ENCODE peak calls at places on chromosomes 11 and 22, in nine cellular contexts. O is Peyer's patch; Y is uterus; V is heart right ventricle; T is fibroblast of lung; U is CD4-positive, alpha-beta memory T cell; L is lower lobe of right lung; W is endodermal cell; Z is CD8-positive, alpha-beta memory T cell. C is an unnamed sample.
A peak's percentile ranks its signal among the peaks of the same experiment; 100 is the strongest.

GRCh38 chr11:122977455-122978302 is 4.0 kb downstream of the BSX start:
- DNase-seq in T (no peak), L (no peak), Y (no peak), U (no peak), O (no peak), Z (no peak), W (peak; percentile 53), V (no peak), C (no peak)

GRCh38 chr11:75240381-75241035 is at the start of gene TPBGL:
- DNase-seq in V (no peak), L (no peak), U (no peak), T (no peak), Z (peak; percentile 7), Y (peak; percentile 45), W (peak; percentile 81), O (peak; percentile 45), C (no peak)

GRCh38 chr11:45930031-45930794 is 7.8 kb downstream of the LARGE2 start:
- DNase-seq in Y (no peak), L (peak; percentile 74), W (no peak), T (no peak), O (peak; percentile 93), Z (peak; percentile 31), V (peak; percentile 48), U (peak; percentile 72), C (peak; percentile 84)

GRCh38 chr11:22491826-22492225 is 133.8 kb downstream of the FANCF start:
- DNase-seq in V (no peak), T (no peak), U (no peak), Z (no peak), O (no peak), W (no peak), L (no peak), Y (no peak), C (no peak)

GRCh38 chr11:121291896-121292502 is 572 bp upstream of the SC5D start:
- DNase-seq in V (no peak), W (no peak), T (no peak), Z (no peak), L (no peak), U (no peak), Y (no peak), O (no peak), C (peak; percentile 67)

GRCh38 chr22:22187299-22187698 is 57.3 kb upstream of the VPREB1 start:
- DNase-seq in V (no peak), W (no peak), O (no peak), U (no peak), L (no peak), T (no peak), Y (no peak), Z (no peak), C (no peak)

GRCh38 chr22:45285431-45286058 is 796 bp downstream of the UPK3A start:
- DNase-seq in Z (no peak), Y (no peak), V (no peak), W (peak; percentile 84), T (no peak), L (no peak), O (no peak), U (no peak), C (no peak)

GRCh38 chr11:108592591-108593213 is 866 bp downstream of the EXPH5 start:
- DNase-seq in Y (no peak), L (peak; percentile 58), W (peak; percentile 77), Z (peak; percentile 3), U (peak; percentile 35), T (no peak), V (peak; percentile 4), O (peak; percentile 55), C (peak; percentile 26)

GRCh38 chr11:86117706-86118050 is 48.8 kb upstream of the PICALM start:
- DNase-seq in L (no peak), U (no peak), O (no peak), T (no peak), Y (no peak), Z (no peak), V (no peak), W (no peak), C (no peak)

DNA sequence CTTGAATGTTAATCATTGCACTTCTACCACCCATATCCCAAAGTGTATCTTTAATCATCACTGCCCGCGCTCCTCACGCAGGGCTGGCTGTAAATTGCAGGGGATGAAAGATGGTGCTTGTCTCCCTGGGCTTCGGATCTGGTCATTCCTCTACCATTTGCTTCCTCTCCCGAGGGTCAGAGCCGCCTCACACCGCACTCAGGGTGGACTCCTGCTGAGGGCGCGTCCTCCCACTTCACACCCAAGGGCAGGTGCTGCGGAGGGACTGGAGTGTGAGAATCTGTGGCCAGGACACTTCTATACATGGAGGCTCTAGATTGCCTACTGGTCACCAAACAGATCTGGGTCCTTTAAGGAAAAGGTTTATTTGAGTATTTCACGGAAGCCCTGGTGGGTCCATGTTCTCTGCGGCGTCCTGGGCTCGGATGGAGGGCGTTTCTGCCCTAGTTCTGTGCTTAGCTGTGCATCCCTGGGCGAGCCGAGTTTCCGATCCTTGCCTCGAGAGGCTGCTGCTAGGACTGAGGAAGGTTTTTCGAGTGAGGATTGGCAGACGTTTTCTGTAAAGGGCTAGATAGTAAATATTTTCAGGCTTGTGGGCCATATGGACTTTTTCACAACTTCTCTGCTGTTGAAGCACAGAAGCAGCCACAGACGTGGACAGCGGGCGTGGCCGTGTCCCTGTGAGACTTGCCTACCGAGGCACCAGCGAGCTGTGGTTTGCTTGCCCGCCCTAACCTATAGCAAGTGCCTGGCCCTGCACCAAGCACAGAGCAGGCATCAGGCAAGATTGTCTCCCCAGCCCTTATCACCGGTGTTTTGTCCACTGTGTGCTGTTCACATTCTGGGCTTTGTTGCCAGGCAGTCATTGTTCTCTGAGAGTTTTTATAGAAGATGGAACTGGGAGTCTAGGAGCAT is 279.0 kb downstream of the TBC1D22A start:
- DNase-seq in Y (no peak), Z (no peak), V (no peak), T (no peak), L (peak; percentile 27), U (no peak), W (no peak), O (no peak), C (no peak)
- H3K4me1 ChIP-seq in Y (no peaks in the 10 kb centered on the region), Z (no peaks in the 10 kb centered on the region), V (no peaks in the 10 kb centered on the region), T (no peaks in the 10 kb centered on the region), L (peaks cover 12% of the 10 kb centered on the region), U (no peaks in the 10 kb centered on the region), W (no peaks in the 10 kb centered on the region), O (no peaks in the 10 kb centered on the region), C (peaks cover 8% of the 10 kb centered on the region)

GRCh38 chr11:12288934-12289666 is 88.3 kb upstream of the PARVA start:
- DNase-seq in L (no peak), W (no peak), U (no peak), V (no peak), Y (no peak), Z (no peak), O (no peak), T (no peak), C (no peak)

GRCh38 chr11:12287009-12287373 is 90.4 kb upstream of the PARVA start:
- DNase-seq in O (no peak), V (no peak), Y (peak; percentile 77), W (peak; percentile 80), Z (no peak), U (no peak), T (peak; percentile 94), L (no peak), C (no peak)

GRCh38 chr11:12288212-12288933 is 89.0 kb upstream of the PARVA start:
- DNase-seq in W (peak; percentile 97), O (peak; percentile 84), T (peak; percentile 94), Z (peak; percentile 31), L (peak; percentile 71), V (peak; percentile 77), Y (peak; percentile 84), U (no peak), C (peak; percentile 17)

GRCh38 chr11:12286606-12287005 is 90.8 kb upstream of the PARVA start:
- DNase-seq in L (no peak), V (no peak), U (no peak), T (no peak), O (no peak), Y (no peak), W (no peak), Z (no peak), C (no peak)

GRCh38 chr11:12287374-12288211 is 89.8 kb upstream of the PARVA start:
- DNase-seq in Z (no peak), O (no peak), T (peak; percentile 96), W (peak; percentile 93), V (peak; percentile 61), U (no peak), L (no peak), Y (peak; percentile 86), C (no peak)
- H3K4me3 ChIP-seq in Z (no peak overlapping the region), O (no peak overlapping the region), T (peak overlapping the region; percentile 30), W (no peak overlapping the region), V (no peak overlapping the region), U (no peak overlapping the region), L (no peak overlapping the region), Y (no peak overlapping the region), C (no peak overlapping the region)

GRCh38 chr11:34805937-34806336 is 110.2 kb downstream of the APIP start:
- DNase-seq in V (no peak), O (no peak), Z (no peak), T (no peak), W (no peak), U (no peak), Y (no peak), L (no peak), C (no peak)
- H3K4me1 ChIP-seq in V (no peaks in the 10 kb centered on the region), O (no peaks in the 10 kb centered on the region), Z (no peaks in the 10 kb centered on the region), T (no peaks in the 10 kb centered on the region), W (peaks cover 12% of the 10 kb centered on the region), U (no peaks in the 10 kb centered on the region), Y (no peaks in the 10 kb centered on the region), L (no peaks in the 10 kb centered on the region), C (no peaks in the 10 kb centered on the region)

DNA sequence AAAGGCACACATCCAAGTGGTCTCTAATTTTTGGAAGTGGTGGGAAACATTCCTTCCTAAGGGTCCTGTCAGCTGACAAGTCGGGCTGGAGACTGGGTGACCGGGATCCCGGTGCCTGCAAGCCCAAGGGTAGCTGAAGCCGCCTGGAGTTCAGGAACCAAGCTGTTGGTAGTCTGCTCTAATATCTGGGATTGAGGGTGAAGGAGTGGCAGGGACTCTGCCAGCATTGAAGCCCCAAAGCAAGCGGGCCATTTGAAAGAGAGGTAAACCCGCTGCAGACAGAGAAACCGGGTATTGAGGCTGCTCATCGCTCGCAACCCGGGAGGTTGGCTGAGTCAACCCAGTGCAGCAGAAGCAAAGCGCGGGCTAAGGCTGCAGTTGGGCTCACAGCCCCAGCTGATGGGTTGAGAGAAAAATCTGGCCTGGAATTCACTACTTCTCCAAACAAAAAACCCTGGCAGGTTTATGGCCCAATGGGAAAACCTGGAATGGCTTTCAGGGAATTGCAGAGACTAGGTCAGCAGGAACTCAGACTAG is 28.2 kb upstream of the FBXO3 start:
- DNase-seq in T (peak; percentile 88), W (peak; percentile 95), O (no peak), U (no peak), Z (no peak), L (no peak), V (peak; percentile 46), Y (peak; percentile 47), C (no peak)
- H3K4me3 ChIP-seq in T (peak overlapping the region; percentile 7), W (peak overlapping the region; percentile 83), O (no peak overlapping the region), U (no peak overlapping the region), Z (no peak overlapping the region), L (peak overlapping the region; percentile 20), V (peak overlapping the region; percentile 34), Y (peak overlapping the region; percentile 5), C (no peak overlapping the region)

GRCh38 chr22:19360300-19360792 is 68.8 kb upstream of the CLTCL1 start:
- DNase-seq in L (no peak), O (peak; percentile 26), W (peak; percentile 58), U (no peak), Y (no peak), V (no peak), T (no peak), Z (no peak), C (no peak)
- H3K4me1 ChIP-seq in L (no peaks in the 10 kb centered on the region), O (no peaks in the 10 kb centered on the region), W (no peaks in the 10 kb centered on the region), U (no peaks in the 10 kb centered on the region), Y (no peaks in the 10 kb centered on the region), V (no peaks in the 10 kb centered on the region), T (peaks cover 3% of the 10 kb centered on the region), Z (no peaks in the 10 kb centered on the region), C (no peaks in the 10 kb centered on the region)

C was measured in CD4-positive, CD25-positive, alpha-beta regulatory T cell.